ENCODE peak calls at places on chromosomes 7 and 10, in eight cellular contexts. H is suprapubic skin, O is PC-3, L is body of pancreas, Y is Karpas-422, T is small intestine, W is IMR-90, N is aorta. F is an unnamed sample. For H3K9me3, the result is how much of the 10 kb centered on the place peaks cover.

GRCh38 chr7:47591655-47592572 is 10.0 kb upstream of the TNS3 start:
- DNase-seq in H (no peak), O (peak), L (no peak), Y (no peak), T (no peak), W (peak), N (no peak), F (no peak)

GRCh38 chr7:155227788-155228458 is 69.8 kb upstream of the INSIG1 start:
- DNase-seq in H (no peak), O (no peak), L (no peak), Y (no peak), T (no peak), W (no peak), N (no peak), F (no peak)

GRCh38 chr10:77774940-77775391 is 137.4 kb upstream of the KCNMA1 start:
- DNase-seq in H (no peak), O (no peak), L (no peak), Y (no peak), T (no peak), W (peak), N (no peak), F (no peak)

GRCh38 chr10:63520463-63521388 is 475 bp upstream of the REEP3 start:
- DNase-seq in H (no peak), O (peak), L (peak), Y (no peak), T (peak), W (peak), N (peak), F (peak)

GRCh38 chr10:81218307-81218706 is 656.7 kb upstream of the NRG3 start:
- DNase-seq in H (no peak), O (no peak), L (no peak), Y (no peak), T (no peak), W (no peak), N (no peak), F (no peak)

GRCh38 chr7:30751257-30751650 is 681 bp upstream of the INMT start:
- DNase-seq in H (no peak), O (no peak), L (no peak), Y (no peak), T (no peak), W (no peak), N (no peak), F (no peak)

GRCh38 chr7:90736968-90737939 is 141.1 kb downstream of the CDK14 start:
- DNase-seq in H (no peak), O (no peak), L (no peak), Y (peak), T (peak), W (no peak), N (no peak), F (no peak)

GRCh38 chr10:78148564-78148963 is 114.9 kb downstream of the RPS24 start:
- DNase-seq in H (peak), O (no peak), L (no peak), Y (no peak), T (no peak), W (no peak), N (no peak), F (no peak)

GRCh38 chr10:79328737-79329504 is 18.3 kb upstream of the PPIF start:
- DNase-seq in H (no peak), O (peak), L (no peak), Y (no peak), T (no peak), W (peak), N (no peak), F (no peak)

GRCh38 chr7:66157060-66157459 is 42.4 kb downstream of the CRCP start:
- DNase-seq in H (no peak), O (no peak), L (no peak), Y (no peak), T (no peak), W (no peak), N (no peak), F (no peak)

GRCh38 chr7:66152538-66153191 is 38.0 kb downstream of the CRCP start:
- DNase-seq in H (no peak), O (no peak), L (no peak), Y (no peak), T (no peak), W (peak), N (no peak), F (no peak)

GRCh38 chr7:66150471-66150870 is 35.8 kb downstream of the CRCP start:
- DNase-seq in H (no peak), O (no peak), L (peak), Y (no peak), T (no peak), W (peak), N (peak), F (no peak)

DNA sequence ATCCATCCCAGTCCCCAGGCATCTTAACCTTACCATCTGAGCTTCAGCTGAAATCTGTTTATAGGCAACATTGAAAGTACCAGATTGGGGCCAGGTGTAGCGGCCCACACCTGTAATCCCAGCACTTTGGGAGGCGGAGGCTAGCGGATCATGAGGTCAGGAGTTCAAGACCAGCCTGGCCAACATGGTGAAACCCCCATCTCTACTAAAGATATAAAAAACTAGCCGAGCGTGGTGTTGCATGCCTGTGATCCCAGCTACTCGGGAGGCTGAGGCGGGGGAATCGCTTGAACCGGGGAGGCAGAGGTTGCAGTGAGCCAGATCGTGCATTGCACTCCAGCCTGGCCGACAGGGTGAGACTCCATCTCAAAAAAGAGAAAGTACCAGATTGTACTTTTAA is 39.0 kb downstream of the CRCP start:
- DNase-seq in H (no peak), O (no peak), L (no peak), Y (no peak), T (no peak), W (no peak), N (no peak), F (no peak)
- H3K4me3 ChIP-seq in H (no peak), O (no peak), L (no peak), Y (no peak), T (no peak), W (no peak), N (no peak), F (no peak)

DNA sequence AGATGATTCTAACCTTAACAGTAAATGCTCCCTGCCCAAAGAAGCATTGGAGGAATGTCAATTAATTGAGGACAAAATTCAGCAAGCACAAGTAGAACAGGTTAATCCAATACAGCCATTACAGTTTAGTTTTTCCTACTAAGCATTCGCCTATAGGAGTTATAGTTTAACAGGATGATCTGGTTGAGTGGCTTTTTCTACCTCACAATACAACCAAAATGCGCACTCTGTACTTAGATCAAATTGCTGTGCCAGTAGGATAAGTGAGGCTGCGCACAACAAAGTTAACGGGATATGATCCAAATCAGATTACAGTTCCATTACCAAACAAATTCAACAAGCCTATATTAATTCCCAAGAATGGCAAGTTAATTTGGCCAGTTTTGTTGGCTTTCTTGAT is 117.1 kb upstream of the TRIM24 start:
- DNase-seq in H (no peak), O (no peak), L (no peak), Y (no peak), T (no peak), W (no peak), N (no peak), F (no peak)
- H3K9me3 ChIP-seq in H (under half), O (under half), L (under half), Y (under half), T (under half), W (under half), N (under half), F (under half)

DNA sequence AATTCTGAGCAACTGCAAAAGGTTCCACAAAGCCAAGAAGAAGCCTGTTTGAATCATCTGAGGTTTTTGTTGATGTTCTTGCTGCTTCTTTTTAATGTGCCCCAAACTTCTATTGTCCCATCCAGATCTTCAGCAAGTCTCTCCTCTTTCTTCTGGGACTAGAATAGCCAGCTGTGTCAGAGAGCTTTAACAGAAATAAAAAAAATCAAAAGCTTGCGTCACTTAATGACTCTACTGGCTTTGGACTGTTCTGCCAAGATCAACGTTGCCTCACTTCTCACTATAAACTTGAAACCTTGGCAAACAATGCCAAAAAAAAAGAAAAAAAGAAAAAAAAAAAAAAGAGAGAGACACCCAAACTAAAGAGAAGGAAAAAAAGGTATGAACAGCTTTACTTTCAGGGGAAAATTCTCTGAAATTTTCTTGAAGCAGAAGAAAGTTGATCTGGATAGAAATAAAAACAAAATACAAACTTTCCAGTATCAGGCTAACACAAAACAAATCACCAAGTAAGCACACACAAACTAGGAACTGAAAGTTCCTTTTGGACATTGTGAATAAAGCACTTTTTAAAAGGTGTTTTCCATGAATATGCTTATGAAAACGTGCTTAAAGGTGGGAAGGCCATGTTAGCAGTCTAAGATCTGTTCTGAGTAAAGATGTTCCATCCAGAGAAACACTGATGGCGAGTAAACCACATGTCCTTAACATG is 14.8 kb downstream of the USP54 start:
- DNase-seq in H (no peak), O (peak), L (peak), Y (no peak), T (peak), W (peak), N (no peak), F (no peak)
- H3K4me3 ChIP-seq in H (peak), O (no peak), L (no peak), Y (no peak), T (no peak), W (no peak), N (no peak), F (no peak)

GRCh38 chr7:137363683-137364082 is 20.1 kb upstream of the PTN start:
- DNase-seq in H (no peak), O (no peak), L (no peak), Y (no peak), T (no peak), W (no peak), N (no peak), F (no peak)
- H3K9me3 ChIP-seq in H (under half), O (under half), L (under half), Y (under half), T (under half), W (under half), N (under half), F (under half)

F was measured in CD8-positive, alpha-beta memory T cell.